ENCODE peak calls at places on chromosomes 5 and 9, in ten cellular contexts. A is GM23338, P is nephron progenitor cell, C is GM13977, D is endothelial cell, M is heart right ventricle, B is AG09309, O is astrocyte of the spinal cord, U is brain microvascular endothelial cell, J is breast epithelium. L is an unnamed sample.
A peak's percentile ranks its signal among the peaks of the same experiment; 100 is the strongest.

GRCh38 chr5:56270568-56271392 is 37.6 kb upstream of the ANKRD55 start:
- DNase-seq in M (peak; percentile 80), P (peak; percentile 84), C (peak; percentile 71), U (peak; percentile 82), J (peak; percentile 77), D (peak; percentile 84), O (peak; percentile 87), A (peak; percentile 90), B (peak; percentile 32), L (peak; percentile 82)

GRCh38 chr9:131433302-131433854 is 39.5 kb downstream of the PRRC2B start:
- DNase-seq in P (no peak), C (no peak), U (no peak), J (no peak), O (peak; percentile 13), D (no peak), A (no peak), B (no peak), M (no peak), L (no peak)

GRCh38 chr5:32156635-32157034 is 17.5 kb downstream of the GOLPH3 start:
- DNase-seq in D (no peak), U (no peak), J (no peak), P (no peak), O (no peak), C (no peak), A (peak; percentile 66), M (no peak), B (no peak), L (no peak)

GRCh38 chr5:84535281-84535680 is 150.6 kb upstream of the EDIL3 start:
- DNase-seq in D (no peak), U (no peak), A (no peak), J (no peak), P (no peak), M (no peak), O (peak; percentile 4), B (no peak), C (no peak), L (no peak)

GRCh38 chr5:168669156-168669555 is 90.0 kb upstream of the PANK3 start:
- DNase-seq in P (no peak), C (no peak), U (no peak), J (no peak), B (no peak), D (no peak), A (no peak), M (no peak), O (no peak), L (no peak)

GRCh38 chr5:148831590-148832565 is 5.5 kb downstream of the ADRB2 start:
- DNase-seq in B (no peak), A (no peak), U (no peak), J (peak; percentile 48), C (peak; percentile 45), O (no peak), D (no peak), P (no peak), M (no peak), L (no peak)

GRCh38 chr9:115671236-115671770 is 482.3 kb upstream of the PAPPA start:
- DNase-seq in B (no peak), C (no peak), A (no peak), J (no peak), D (no peak), O (no peak), P (no peak), U (no peak), M (no peak), L (no peak)

GRCh38 chr9:10855847-10856246 is 243.0 kb upstream of the PTPRD start:
- DNase-seq in A (peak; percentile 76), P (no peak), O (peak; percentile 10), B (no peak), C (no peak), M (no peak), J (no peak), U (peak; percentile 33), D (peak; percentile 17), L (no peak)

GRCh38 chr5:108382784-108383358 is 973 bp upstream of the FBXL17 start:
- DNase-seq in J (no peak), A (peak; percentile 20), M (no peak), O (no peak), C (peak; percentile 19), B (no peak), D (peak; percentile 8), U (no peak), P (no peak), L (no peak)

GRCh38 chr9:69136781-69137180 is 37.3 kb upstream of the TJP2 start:
- DNase-seq in M (no peak), O (no peak), U (no peak), P (no peak), J (peak; percentile 7), A (no peak), D (peak; percentile 37), B (no peak), C (no peak), L (no peak)

GRCh38 chr5:42810905-42811590 is 644 bp downstream of the SELENOP start:
- DNase-seq in A (no peak), P (no peak), O (no peak), M (no peak), J (no peak), D (no peak), U (no peak), B (no peak), C (no peak), L (no peak)

GRCh38 chr9:136359774-136360718 is 3.5 kb downstream of the DNLZ start:
- DNase-seq in U (no peak), D (no peak), P (no peak), B (no peak), M (no peak), O (no peak), A (no peak), C (no peak), J (no peak), L (no peak)

GRCh38 chr5:1917830-1918487 is 35.2 kb upstream of the IRX4 start:
- DNase-seq in O (no peak), B (no peak), A (no peak), U (no peak), M (no peak), J (no peak), P (no peak), C (no peak), D (no peak), L (no peak)

DNA sequence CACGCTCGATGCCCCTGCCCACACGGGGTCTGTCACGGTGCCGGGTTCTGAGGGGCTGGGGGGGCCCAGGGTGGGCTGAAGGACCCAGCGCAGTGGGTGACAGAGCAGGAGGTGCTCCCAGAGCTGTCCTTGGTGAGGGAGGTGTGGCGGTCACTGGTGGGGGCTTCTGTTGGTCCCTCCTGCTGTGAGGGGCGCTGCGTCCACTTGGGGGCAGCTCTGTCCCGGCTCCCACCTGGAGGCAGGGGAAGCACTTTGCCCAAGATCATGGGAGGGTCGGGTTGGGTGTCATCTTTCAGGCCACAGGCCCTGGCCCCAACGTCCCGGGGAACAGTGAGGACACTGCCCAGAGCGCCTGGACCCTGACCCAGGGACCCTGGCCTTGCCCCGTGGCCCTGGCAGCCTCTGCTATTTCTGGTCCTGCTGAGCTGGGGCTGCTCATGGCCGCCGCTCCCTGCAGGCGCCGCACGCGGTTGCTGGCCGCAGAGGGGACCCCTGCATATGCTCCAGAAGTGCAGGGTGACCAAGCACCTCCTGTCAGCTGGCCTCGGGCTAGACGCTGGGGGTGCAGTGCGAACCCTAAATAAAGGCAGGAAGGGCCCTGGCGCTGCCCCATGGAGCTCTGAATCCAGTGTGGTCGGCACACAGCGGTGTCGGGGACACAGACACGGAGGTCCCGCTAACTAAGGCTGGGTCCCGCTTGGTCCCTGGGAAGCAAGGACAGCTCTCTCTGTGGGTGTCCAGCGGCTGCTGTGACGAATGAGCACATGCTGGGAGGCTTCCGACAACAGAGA is 11.6 kb upstream of the RNU6ATAC start:
- DNase-seq in A (no peak), J (no peak), U (no peak), D (no peak), C (no peak), M (peak; percentile 53), B (no peak), P (peak; percentile 57), O (no peak), L (no peak)
- TF ChIP-seq CTCF in A (peak; percentile 54), J (no peak), U (no peak), D (no peak), C (no peak), M (no peak), B (no peak), P (peak; percentile 16), O (peak; percentile 15), L (no peak)

DNA sequence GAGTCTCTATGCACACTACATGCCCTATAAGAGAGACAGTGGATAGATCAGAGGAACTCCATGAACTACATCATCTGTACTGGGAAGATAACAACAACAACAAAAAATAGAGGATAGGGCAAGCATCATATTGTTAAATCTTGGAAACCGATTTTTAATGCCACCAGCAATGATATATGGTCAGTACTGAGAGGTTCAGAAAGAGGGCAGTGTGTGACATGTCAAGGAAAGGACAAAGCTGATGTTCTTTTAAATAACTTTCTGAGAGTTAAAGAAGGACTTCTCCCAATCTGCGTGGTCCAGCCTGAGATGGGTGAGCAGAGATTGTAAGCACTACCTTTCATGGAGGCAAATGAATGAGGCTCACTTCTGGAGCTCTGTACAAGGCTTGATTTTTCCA is 62.0 kb upstream of the PHF24 start:
- DNase-seq in J (no peak), D (no peak), C (no peak), P (no peak), M (no peak), O (no peak), B (no peak), A (peak; percentile 40), U (no peak), L (no peak)
- TF ChIP-seq CTCF in J (no peak), D (peak; percentile 19), C (no peak), P (no peak), M (no peak), O (no peak), B (peak; percentile 12), A (peak; percentile 46), U (peak; percentile 19), L (no peak)

DNA sequence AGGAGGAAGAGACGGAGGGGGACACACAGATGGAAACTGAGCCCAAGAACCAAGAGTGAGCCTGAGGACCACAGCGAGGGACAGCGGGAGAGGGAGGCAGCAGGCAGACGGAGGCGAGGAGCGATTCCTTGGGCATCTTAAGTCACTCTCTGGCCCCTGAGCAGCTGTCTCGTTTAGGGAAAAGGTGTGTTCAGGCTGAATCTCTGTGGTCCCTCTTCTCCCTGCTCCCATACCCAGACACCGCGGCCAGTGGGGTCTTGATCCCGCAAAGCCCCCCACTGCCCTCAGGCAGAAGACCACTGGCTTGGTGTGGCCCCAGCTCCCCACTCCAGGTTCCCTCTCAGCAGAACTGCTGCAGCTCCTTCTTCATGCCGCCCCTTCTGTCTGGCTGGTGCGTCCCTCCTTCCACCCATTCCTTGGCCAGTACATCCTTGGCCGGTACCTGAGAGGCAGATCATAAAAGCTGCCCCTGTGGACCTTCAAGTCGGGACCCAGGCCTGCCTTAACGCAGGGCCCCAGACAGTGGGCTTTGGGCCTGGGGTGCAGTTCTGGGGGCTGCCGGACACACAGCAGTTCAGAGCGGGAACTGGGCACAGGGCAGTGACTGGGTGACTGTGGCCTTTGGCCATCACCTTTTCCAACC is 5.8 kb upstream of the RALGDS start:
- DNase-seq in C (no peak), A (no peak), J (no peak), U (no peak), O (no peak), D (no peak), P (no peak), B (no peak), M (no peak), L (no peak)
- TF ChIP-seq CTCF in C (no peak), A (no peak), J (no peak), U (no peak), O (no peak), D (no peak), P (no peak), B (no peak), M (no peak), L (no peak)

GRCh38 chr5:29944327-29944726 is 1249.2 kb upstream of the CDH6 start:
- DNase-seq in M (no peak), J (no peak), A (no peak), O (no peak), U (no peak), B (no peak), C (no peak), P (no peak), D (no peak), L (no peak)
- TF ChIP-seq CTCF in M (no peak), J (no peak), A (no peak), O (no peak), U (no peak), B (no peak), C (no peak), P (no peak), D (no peak), L (no peak)

L was measured in activated CD8-positive, alpha-beta T cell treated with anti-CD3 and anti-CD28 coated beads for 36 hours.